ENCODE peak calls at places on chromosome 7, in seven cellular contexts. U is activated CD8-positive, alpha-beta T cell treated with anti-CD3 and anti-CD28 coated beads for 36 hours; D is WTC11; Q is heart left ventricle; E is PC-3; P is AG04450; G is CD8-positive, alpha-beta T cell. L is an unnamed sample.

GRCh38 chr7:693280-693679 is 33.2 kb upstream of the DNAAF5 start:
- DNase-seq in U (no peak), D (peak), Q (no peak), E (no peak), P (no peak), G (no peak), L (no peak)

GRCh38 chr7:55629051-55629677 is 56.9 kb upstream of the VOPP1 start:
- DNase-seq in U (no peak), D (no peak), Q (no peak), E (no peak), P (no peak), G (no peak), L (no peak)

GRCh38 chr7:104643587-104644217 is 315.3 kb downstream of the LHFPL3 start:
- DNase-seq in U (peak), D (peak), Q (no peak), E (peak), P (no peak), G (no peak), L (no peak)

GRCh38 chr7:135862586-135863361 is 114.2 kb upstream of the FAM180A start:
- DNase-seq in U (no peak), D (no peak), Q (no peak), E (no peak), P (no peak), G (no peak), L (no peak)

GRCh38 chr7:151330656-151331055 is 11.0 kb upstream of the NUB1 start:
- DNase-seq in U (no peak), D (no peak), Q (no peak), E (no peak), P (no peak), G (no peak), L (no peak)

GRCh38 chr7:77426521-77427051 is 10.4 kb upstream of the GSAP start:
- DNase-seq in U (no peak), D (no peak), Q (no peak), E (peak), P (no peak), G (no peak), L (no peak)

GRCh38 chr7:31651234-31651633 is 35.8 kb upstream of the PPP1R17 start:
- DNase-seq in U (no peak), D (no peak), Q (no peak), E (no peak), P (no peak), G (no peak), L (no peak)

GRCh38 chr7:12490105-12490688 is 80.3 kb upstream of the SCIN start:
- DNase-seq in U (no peak), D (no peak), Q (no peak), E (peak), P (peak), G (no peak), L (peak)

GRCh38 chr7:24725554-24726260 is 31.6 kb downstream of the GSDME start:
- DNase-seq in U (no peak), D (peak), Q (no peak), E (no peak), P (no peak), G (no peak), L (no peak)

GRCh38 chr7:24724451-24725190 is 32.6 kb downstream of the GSDME start:
- DNase-seq in U (no peak), D (no peak), Q (no peak), E (no peak), P (no peak), G (no peak), L (no peak)

GRCh38 chr7:24721378-24722030 is 35.8 kb downstream of the GSDME start:
- DNase-seq in U (no peak), D (no peak), Q (no peak), E (peak), P (no peak), G (no peak), L (no peak)

GRCh38 chr7:24722386-24723177 is 34.7 kb downstream of the GSDME start:
- DNase-seq in U (no peak), D (no peak), Q (no peak), E (peak), P (no peak), G (no peak), L (no peak)

DNA sequence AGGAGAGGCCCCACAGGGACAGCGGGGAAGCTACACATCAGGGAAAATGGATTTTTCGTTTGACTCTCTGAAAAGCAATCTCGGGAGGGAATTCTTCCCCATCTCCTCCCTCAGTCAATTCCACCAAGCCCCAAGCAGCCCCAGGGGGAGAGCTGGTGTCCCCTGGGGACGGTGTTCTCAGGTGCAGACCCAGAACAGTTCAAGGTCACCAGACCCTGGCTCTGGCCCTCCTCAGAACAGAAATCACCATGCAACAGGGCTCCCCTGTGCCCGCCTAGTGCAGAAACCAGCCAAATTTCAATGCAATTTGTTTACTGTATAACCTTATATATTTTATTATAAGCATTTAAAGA is 34.1 kb downstream of the GSDME start:
- DNase-seq in U (no peak), D (no peak), Q (no peak), E (no peak), P (no peak), G (no peak), L (no peak)
- TF ChIP-seq CTCF in U (no peak), D (no peak), Q (no peak), E (no peak), P (no peak), G (no peak), L (no peak)

GRCh38 chr7:93231799-93232672 is at the start of gene VPS50:
- DNase-seq in U (peak), D (peak), Q (peak), E (peak), P (peak), G (peak), L (peak)
- TF ChIP-seq CTCF in U (no peak), D (no peak), Q (peak), E (peak), P (no peak), G (no peak), L (no peak)

GRCh38 chr7:123211545-123211944 is 11.8 kb upstream of the SLC13A1 start:
- DNase-seq in U (no peak), D (no peak), Q (no peak), E (no peak), P (no peak), G (no peak), L (no peak)

GRCh38 chr7:123204206-123204835 is 4.6 kb upstream of the SLC13A1 start:
- DNase-seq in U (no peak), D (no peak), Q (no peak), E (no peak), P (no peak), G (no peak), L (no peak)

GRCh38 chr7:123210986-123211385 is 11.2 kb upstream of the SLC13A1 start:
- DNase-seq in U (no peak), D (no peak), Q (no peak), E (no peak), P (no peak), G (no peak), L (no peak)

GRCh38 chr7:123209786-123210185 is 10.0 kb upstream of the SLC13A1 start:
- DNase-seq in U (no peak), D (no peak), Q (no peak), E (no peak), P (no peak), G (no peak), L (no peak)

GRCh38 chr7:123208793-123209192 is 9.0 kb upstream of the SLC13A1 start:
- DNase-seq in U (no peak), D (no peak), Q (no peak), E (peak), P (no peak), G (no peak), L (no peak)
- TF ChIP-seq CTCF in U (no peak), D (no peak), Q (peak), E (peak), P (no peak), G (no peak), L (peak)

GRCh38 chr7:51045319-51046102 is 262.8 kb upstream of the GRB10 start:
- DNase-seq in U (no peak), D (no peak), Q (no peak), E (peak), P (peak), G (no peak), L (peak)
- TF ChIP-seq CTCF in U (no peak), D (no peak), Q (no peak), E (no peak), P (no peak), G (no peak), L (no peak)

DNA sequence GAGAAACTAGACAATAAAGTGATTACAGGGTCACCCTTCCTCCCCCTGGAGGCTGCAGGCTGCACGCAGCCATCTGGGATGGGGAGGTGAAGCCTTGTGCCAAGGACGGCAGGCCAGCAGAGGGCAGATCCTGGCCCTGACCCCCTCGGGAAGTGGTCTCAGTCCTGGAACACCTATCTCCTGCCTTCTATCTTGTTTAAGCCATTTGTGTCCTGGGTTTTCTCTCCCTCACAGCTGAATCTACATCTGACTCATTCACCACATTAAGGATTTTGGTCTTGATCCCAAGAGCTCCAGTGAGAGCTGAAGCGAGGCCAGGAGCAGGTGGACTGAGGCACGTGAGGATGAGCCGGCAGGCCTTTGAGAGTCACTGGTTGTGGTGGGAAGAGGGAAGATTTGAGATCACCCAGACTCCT is 16.4 kb upstream of the PARP12 start:
- DNase-seq in U (no peak), D (peak), Q (no peak), E (peak), P (peak), G (no peak), L (peak)
- TF ChIP-seq CTCF in U (no peak), D (no peak), Q (peak), E (peak), P (peak), G (no peak), L (peak)

DNA sequence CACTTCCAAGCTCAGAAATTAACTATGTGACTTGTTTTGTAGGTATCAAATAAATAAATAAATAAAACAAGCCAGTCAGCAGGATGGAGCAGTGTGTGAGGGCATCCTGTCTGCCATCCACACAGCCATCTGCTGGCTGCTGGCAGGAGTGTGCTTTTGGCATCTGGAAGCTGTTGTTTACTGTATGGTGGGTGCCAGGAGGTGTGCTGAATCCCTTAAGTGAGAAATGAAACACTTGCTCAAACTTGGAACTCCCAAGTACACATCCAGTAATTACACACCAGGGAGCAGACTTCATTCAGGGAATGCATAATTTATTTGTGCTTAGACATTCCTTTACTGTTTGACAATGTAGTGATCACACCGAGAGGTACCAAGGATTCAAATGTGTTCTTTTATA is 16.9 kb upstream of the TAX1BP1 start:
- DNase-seq in U (no peak), D (no peak), Q (no peak), E (peak), P (no peak), G (no peak), L (no peak)
- TF ChIP-seq CTCF in U (no peak), D (no peak), Q (peak), E (peak), P (no peak), G (no peak), L (peak)

DNA sequence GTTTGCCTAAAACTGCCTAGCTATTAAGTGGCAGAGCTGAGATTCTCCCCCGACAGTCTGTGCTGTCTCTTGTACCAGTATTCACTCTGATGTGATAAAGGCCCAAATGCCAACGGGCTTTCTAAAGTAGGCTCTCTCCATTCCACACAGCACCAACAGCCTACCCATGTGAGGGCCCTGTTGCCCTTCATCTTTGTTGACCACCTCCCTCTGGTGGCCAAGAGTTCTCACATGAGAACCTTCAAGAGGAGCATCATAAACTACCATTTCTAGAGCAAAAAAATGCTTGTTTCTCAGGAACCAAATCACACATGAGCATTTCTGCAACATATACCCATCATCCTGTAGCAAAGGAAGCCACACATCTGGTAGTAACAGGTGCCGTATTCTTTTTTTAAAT is 185.8 kb downstream of the GRM8 start:
- DNase-seq in U (no peak), D (peak), Q (no peak), E (no peak), P (no peak), G (no peak), L (no peak)
- TF ChIP-seq CTCF in U (no peak), D (peak), Q (no peak), E (no peak), P (no peak), G (no peak), L (no peak)

GRCh38 chr7:139341058-139341775 is at the start of gene FMC1:
- DNase-seq in U (peak), D (peak), Q (peak), E (peak), P (peak), G (peak), L (peak)
- TF ChIP-seq CTCF in U (no peak), D (no peak), Q (peak), E (peak), P (peak), G (peak), L (peak)

GRCh38 chr7:51324206-51324884 is 7.7 kb upstream of the COBL start:
- DNase-seq in U (no peak), D (no peak), Q (no peak), E (no peak), P (no peak), G (no peak), L (no peak)

GRCh38 chr7:51325937-51326336 is 9.3 kb upstream of the COBL start:
- DNase-seq in U (no peak), D (no peak), Q (no peak), E (no peak), P (no peak), G (no peak), L (no peak)

GRCh38 chr7:51326646-51327286 is 10.2 kb upstream of the COBL start:
- DNase-seq in U (no peak), D (peak), Q (no peak), E (no peak), P (no peak), G (no peak), L (no peak)

GRCh38 chr7:51327287-51327717 is 10.7 kb upstream of the COBL start:
- DNase-seq in U (no peak), D (peak), Q (no peak), E (no peak), P (no peak), G (no peak), L (no peak)

GRCh38 chr7:51325231-51325630 is 8.6 kb upstream of the COBL start:
- DNase-seq in U (no peak), D (no peak), Q (no peak), E (no peak), P (no peak), G (no peak), L (no peak)
- TF ChIP-seq CTCF in U (no peak), D (no peak), Q (no peak), E (no peak), P (no peak), G (no peak), L (no peak)

DNA sequence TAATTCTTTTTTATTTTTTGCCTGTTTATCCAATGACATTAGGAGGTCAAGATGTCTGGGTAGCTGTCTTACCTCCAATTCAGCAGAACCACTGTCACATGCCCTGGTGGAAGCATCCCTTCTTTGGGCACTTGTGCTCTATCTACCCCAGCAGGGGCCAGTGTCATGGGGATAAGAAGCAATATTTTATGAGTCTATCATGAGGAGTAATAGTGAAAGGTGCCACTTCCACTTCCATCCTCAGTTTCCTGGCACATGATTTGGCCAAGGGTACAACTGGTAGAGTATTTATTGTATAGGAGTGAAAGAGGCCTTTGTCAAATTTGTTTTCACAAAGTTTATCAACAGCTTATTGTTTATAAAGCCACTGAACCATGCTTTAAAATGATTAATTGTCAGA is 112.5 kb downstream of the CCDC71L start:
- DNase-seq in U (no peak), D (no peak), Q (no peak), E (no peak), P (no peak), G (no peak), L (no peak)
- TF ChIP-seq CTCF in U (no peak), D (no peak), Q (no peak), E (no peak), P (no peak), G (no peak), L (no peak)